ENCODE peak calls at places on chromosomes 7 and 10, in five cellular contexts. One of them, this sample, is unnamed.
A peak's percentile ranks its signal among the peaks of the same experiment; 100 is the strongest.

GRCh38 chr7:41385996-41386395 is 316.9 kb downstream of the INHBA start:
- DNase-seq in A673: no peak
- DNase-seq in adipocyte: no peak
- DNase-seq in IMR-90: peak; percentile 2
- DNase-seq in SJCRH30: no peak
- DNase-seq in this sample: no peak

GRCh38 chr7:129707910-129708490 is 96.5 kb downstream of the NRF1 start:
- DNase-seq in A673: no peak
- DNase-seq in adipocyte: no peak
- DNase-seq in IMR-90: no peak
- DNase-seq in SJCRH30: no peak
- DNase-seq in this sample: no peak

GRCh38 chr10:68471063-68471585 is 649 bp downstream of the DNA2 start:
- DNase-seq in A673: no peak
- DNase-seq in adipocyte: peak; percentile 27
- DNase-seq in IMR-90: no peak
- DNase-seq in SJCRH30: no peak
- DNase-seq in this sample: no peak

GRCh38 chr10:24465124-24465874 is 256.4 kb downstream of the KIAA1217 start:
- DNase-seq in A673: no peak
- DNase-seq in adipocyte: no peak
- DNase-seq in IMR-90: peak; percentile 91
- DNase-seq in SJCRH30: peak; percentile 21
- DNase-seq in this sample: peak; percentile 91

GRCh38 chr7:101784275-101785127 is 32.9 kb upstream of the CUX1 start:
- DNase-seq in A673: no peak
- DNase-seq in adipocyte: peak; percentile 61
- DNase-seq in IMR-90: no peak
- DNase-seq in SJCRH30: no peak
- DNase-seq in this sample: peak; percentile 54

GRCh38 chr7:106767498-106768323 is 97.4 kb upstream of the PIK3CG start:
- DNase-seq in A673: no peak
- DNase-seq in adipocyte: peak; percentile 73
- DNase-seq in IMR-90: peak; percentile 90
- DNase-seq in SJCRH30: no peak
- DNase-seq in this sample: peak; percentile 60

GRCh38 chr7:1906087-1906830 is 236.2 kb downstream of the ELFN1 start:
- DNase-seq in A673: no peak
- DNase-seq in adipocyte: no peak
- DNase-seq in IMR-90: no peak
- DNase-seq in SJCRH30: no peak
- DNase-seq in this sample: no peak

GRCh38 chr10:38038107-38038931 is 27.8 kb downstream of the ZNF33A start:
- DNase-seq in A673: no peak
- DNase-seq in adipocyte: peak; percentile 34
- DNase-seq in IMR-90: peak; percentile 8
- DNase-seq in SJCRH30: no peak
- DNase-seq in this sample: no peak

GRCh38 chr7:149126662-149127321 is 668 bp upstream of the ZNF425 start:
- DNase-seq in A673: peak; percentile 66
- DNase-seq in adipocyte: peak; percentile 63
- DNase-seq in IMR-90: peak; percentile 7
- DNase-seq in SJCRH30: peak; percentile 74
- DNase-seq in this sample: peak; percentile 59

GRCh38 chr10:67818323-67818722 is 19.7 kb downstream of the DNAJC12 start:
- DNase-seq in A673: peak; percentile 82
- DNase-seq in adipocyte: peak; percentile 68
- DNase-seq in IMR-90: peak; percentile 44
- DNase-seq in SJCRH30: no peak
- DNase-seq in this sample: peak; percentile 53

GRCh38 chr7:93374345-93374940 is 142.3 kb downstream of the VPS50 start:
- DNase-seq in A673: peak; percentile 45
- DNase-seq in adipocyte: peak; percentile 76
- DNase-seq in IMR-90: peak; percentile 39
- DNase-seq in SJCRH30: no peak
- DNase-seq in this sample: peak; percentile 61

GRCh38 chr7:93723424-93724124 is 149.1 kb upstream of the CALCR start:
- DNase-seq in A673: no peak
- DNase-seq in adipocyte: no peak
- DNase-seq in IMR-90: no peak
- DNase-seq in SJCRH30: no peak
- DNase-seq in this sample: no peak

GRCh38 chr7:135929692-135930091 is 47.5 kb downstream of the MTPN start:
- DNase-seq in A673: no peak
- DNase-seq in adipocyte: no peak
- DNase-seq in IMR-90: no peak
- DNase-seq in SJCRH30: no peak
- DNase-seq in this sample: no peak

GRCh38 chr7:5766321-5766761 is 15.1 kb downstream of the RNF216 start:
- DNase-seq in A673: no peak
- DNase-seq in adipocyte: peak; percentile 66
- DNase-seq in IMR-90: peak; percentile 81
- DNase-seq in SJCRH30: no peak
- DNase-seq in this sample: peak; percentile 88

GRCh38 chr10:9012312-9012711 is 957.8 kb downstream of the GATA3 start:
- DNase-seq in A673: peak; percentile 7
- DNase-seq in adipocyte: no peak
- DNase-seq in IMR-90: peak; percentile 11
- DNase-seq in SJCRH30: no peak
- DNase-seq in this sample: peak; percentile 7

GRCh38 chr7:92723978-92724377 is 112.4 kb downstream of the CDK6 start:
- DNase-seq in A673: peak; percentile 93
- DNase-seq in adipocyte: no peak
- DNase-seq in IMR-90: no peak
- DNase-seq in SJCRH30: peak; percentile 70
- DNase-seq in this sample: no peak

DNA sequence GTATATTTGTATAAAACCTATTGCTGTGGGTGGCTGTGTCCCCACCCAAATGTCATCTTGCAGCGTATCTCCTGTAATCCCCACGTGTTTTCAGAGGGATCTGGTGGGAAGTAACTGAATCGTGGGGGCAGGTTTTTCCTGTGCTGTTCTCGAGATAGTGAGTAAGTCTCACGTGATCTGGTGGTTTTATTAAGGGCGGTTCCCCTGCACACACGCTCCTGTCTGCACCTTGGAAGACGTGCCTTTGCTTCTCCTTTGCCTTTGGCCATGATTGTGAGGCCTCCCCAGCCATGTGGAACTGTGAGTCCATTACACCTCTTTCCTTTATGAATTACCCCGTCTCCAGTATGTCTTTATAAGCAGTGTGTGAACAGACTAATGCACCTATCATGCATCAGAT is 97.6 kb downstream of the DYNC2I1 start:
- DNase-seq in A673: no peak
- DNase-seq in adipocyte: no peak
- DNase-seq in IMR-90: no peak
- DNase-seq in SJCRH30: no peak
- DNase-seq in this sample: no peak
- H3K4me1 ChIP-seq in A673: no peaks in the 10 kb centered on the region
- H3K4me1 ChIP-seq in adipocyte: peaks cover 9% of the 10 kb centered on the region
- H3K4me1 ChIP-seq in IMR-90: no peaks in the 10 kb centered on the region
- H3K4me1 ChIP-seq in SJCRH30: no peaks in the 10 kb centered on the region
- H3K4me1 ChIP-seq in this sample: no peaks in the 10 kb centered on the region

GRCh38 chr10:49397036-49397999 is 1.4 kb upstream of the DRGX start:
- DNase-seq in A673: no peak
- DNase-seq in adipocyte: no peak
- DNase-seq in IMR-90: no peak
- DNase-seq in SJCRH30: no peak
- DNase-seq in this sample: no peak

GRCh38 chr10:49400365-49400764 is 4.5 kb upstream of the DRGX start:
- DNase-seq in A673: no peak
- DNase-seq in adipocyte: no peak
- DNase-seq in IMR-90: no peak
- DNase-seq in SJCRH30: no peak
- DNase-seq in this sample: no peak

GRCh38 chr10:49396666-49396999 is 744 bp upstream of the DRGX start:
- DNase-seq in A673: no peak
- DNase-seq in adipocyte: no peak
- DNase-seq in IMR-90: no peak
- DNase-seq in SJCRH30: no peak
- DNase-seq in this sample: no peak

GRCh38 chr10:49398000-49398861 is 2.3 kb upstream of the DRGX start:
- DNase-seq in A673: peak; percentile 31
- DNase-seq in adipocyte: peak; percentile 61
- DNase-seq in IMR-90: peak; percentile 28
- DNase-seq in SJCRH30: no peak
- DNase-seq in this sample: peak; percentile 64

DNA sequence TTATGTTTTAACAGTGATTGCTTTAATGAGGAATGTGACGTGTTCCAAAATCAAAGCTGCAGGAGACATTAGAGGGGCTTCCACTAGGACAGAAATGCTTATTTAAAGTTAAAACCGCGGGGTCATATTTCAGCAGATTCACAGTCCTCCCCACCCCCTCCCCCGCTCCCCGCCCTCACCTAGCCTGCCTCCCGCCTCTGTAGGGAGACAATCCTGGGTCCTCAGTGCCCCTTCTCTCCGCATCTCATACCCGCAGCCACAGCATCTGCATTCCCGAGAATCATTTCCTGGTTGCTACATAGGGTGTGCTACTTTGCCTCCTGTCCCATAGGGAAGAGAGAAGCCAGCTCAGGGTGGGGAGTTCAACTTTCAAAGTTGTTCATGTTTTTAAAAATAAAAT is 3.1 kb upstream of the DRGX start:
- DNase-seq in A673: no peak
- DNase-seq in adipocyte: no peak
- DNase-seq in IMR-90: no peak
- DNase-seq in SJCRH30: no peak
- DNase-seq in this sample: no peak
- H3K4me3 ChIP-seq in A673: no peak overlapping the region
- H3K4me3 ChIP-seq in adipocyte: no peak overlapping the region
- H3K4me3 ChIP-seq in IMR-90: no peak overlapping the region
- H3K4me3 ChIP-seq in SJCRH30: no peak overlapping the region
- H3K4me3 ChIP-seq in this sample: no peak overlapping the region

DNA sequence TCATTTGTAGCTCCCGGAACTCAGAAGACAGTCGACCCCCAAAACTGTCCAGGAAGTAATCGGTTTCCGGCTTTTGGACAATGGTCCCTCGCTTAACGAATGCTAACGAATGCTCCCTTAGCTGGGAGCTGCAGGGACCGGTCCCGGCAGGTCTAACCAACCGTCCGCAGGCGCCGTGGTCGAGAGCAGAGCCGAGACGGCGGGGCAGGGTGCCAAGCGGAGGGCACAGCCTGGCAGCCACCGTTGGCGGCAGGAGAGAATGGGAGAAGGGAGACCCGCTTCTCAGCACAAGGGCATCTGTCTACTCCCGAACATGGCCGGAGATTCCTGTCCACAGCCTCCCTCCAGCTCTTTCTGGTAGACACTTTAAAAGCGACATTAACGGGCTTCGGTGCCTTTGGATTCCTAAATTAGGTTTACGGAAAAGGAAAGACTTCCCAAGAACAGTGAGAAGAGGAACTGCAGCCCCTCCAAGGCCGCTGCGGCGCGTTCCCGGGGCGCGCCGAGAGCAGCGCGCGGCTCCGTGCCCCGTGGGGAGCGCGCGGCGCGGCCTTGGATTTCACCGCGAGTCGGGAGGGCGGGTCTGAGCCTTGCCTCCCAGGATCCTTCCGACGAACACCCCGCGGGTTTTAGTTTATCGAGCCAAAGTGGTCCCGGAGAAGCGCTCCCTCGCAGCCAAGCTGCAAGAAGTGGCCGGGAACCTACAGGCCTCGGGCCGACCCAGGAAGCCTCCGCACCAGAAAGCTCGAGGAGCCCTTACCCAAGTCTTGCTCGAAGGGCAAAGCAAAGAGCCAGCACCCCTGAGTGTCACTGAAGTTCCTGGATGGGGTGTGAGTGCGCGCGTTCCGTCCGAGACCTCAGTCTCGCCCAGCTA is 3.6 kb upstream of the TBX20 start:
- DNase-seq in A673: no peak
- DNase-seq in adipocyte: no peak
- DNase-seq in IMR-90: no peak
- DNase-seq in SJCRH30: no peak
- DNase-seq in this sample: no peak
- H3K4me1 ChIP-seq in A673: no peaks in the 10 kb centered on the region
- H3K4me1 ChIP-seq in adipocyte: no peaks in the 10 kb centered on the region
- H3K4me1 ChIP-seq in IMR-90: no peaks in the 10 kb centered on the region
- H3K4me1 ChIP-seq in SJCRH30: no peaks in the 10 kb centered on the region
- H3K4me1 ChIP-seq in this sample: no peaks in the 10 kb centered on the region

DNA sequence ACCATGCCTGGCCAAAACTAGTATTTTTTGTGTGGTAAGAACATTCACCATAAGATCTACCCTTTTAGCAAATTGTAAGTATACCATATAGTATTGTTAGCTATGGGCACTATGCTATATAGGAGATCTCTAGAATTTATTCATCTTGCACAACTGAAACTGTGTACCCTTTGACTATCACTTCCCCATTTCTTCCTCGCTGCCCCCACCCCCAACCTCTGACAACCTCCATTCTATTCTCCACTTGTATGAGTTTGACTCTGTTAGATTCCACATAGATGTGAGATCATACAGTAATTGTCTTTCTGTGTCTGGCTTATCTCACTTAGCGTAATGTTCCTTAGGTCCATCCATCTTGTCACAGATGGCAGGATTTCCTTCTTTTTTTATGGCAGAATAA is 3.6 kb downstream of the CASP7 start:
- DNase-seq in A673: no peak
- DNase-seq in adipocyte: no peak
- DNase-seq in IMR-90: no peak
- DNase-seq in SJCRH30: no peak
- DNase-seq in this sample: no peak
- H3K4me3 ChIP-seq in A673: no peak overlapping the region
- H3K4me3 ChIP-seq in adipocyte: no peak overlapping the region
- H3K4me3 ChIP-seq in IMR-90: no peak overlapping the region
- H3K4me3 ChIP-seq in SJCRH30: no peak overlapping the region
- H3K4me3 ChIP-seq in this sample: no peak overlapping the region

DNA sequence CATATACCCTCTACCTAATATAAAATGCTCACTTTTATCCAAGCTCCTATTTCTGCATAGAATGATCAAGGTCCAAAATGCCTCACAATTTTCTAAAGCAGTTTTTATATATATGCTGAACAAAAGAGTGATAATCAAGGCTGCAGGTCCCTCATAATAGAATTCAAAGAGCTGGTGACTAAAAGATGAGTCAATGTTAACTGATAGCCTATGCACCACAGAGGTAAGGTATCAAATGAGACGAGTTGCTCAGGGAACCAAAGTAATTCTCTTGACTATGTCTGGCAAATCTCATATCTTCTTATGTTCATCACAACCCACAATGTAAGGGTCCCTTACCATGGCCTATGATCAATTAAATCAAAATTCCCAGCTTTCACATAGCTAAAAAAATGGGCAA is 15.2 kb downstream of the PDZD8 start:
- DNase-seq in A673: no peak
- DNase-seq in adipocyte: no peak
- DNase-seq in IMR-90: peak; percentile 47
- DNase-seq in SJCRH30: no peak
- DNase-seq in this sample: peak; percentile 25
- H3K4me1 ChIP-seq in A673: peaks cover 30% of the 10 kb centered on the region
- H3K4me1 ChIP-seq in adipocyte: peaks cover 36% of the 10 kb centered on the region
- H3K4me1 ChIP-seq in IMR-90: no peaks in the 10 kb centered on the region
- H3K4me1 ChIP-seq in SJCRH30: peaks cover 14% of the 10 kb centered on the region
- H3K4me1 ChIP-seq in this sample: peaks cover 50% of the 10 kb centered on the region

DNA sequence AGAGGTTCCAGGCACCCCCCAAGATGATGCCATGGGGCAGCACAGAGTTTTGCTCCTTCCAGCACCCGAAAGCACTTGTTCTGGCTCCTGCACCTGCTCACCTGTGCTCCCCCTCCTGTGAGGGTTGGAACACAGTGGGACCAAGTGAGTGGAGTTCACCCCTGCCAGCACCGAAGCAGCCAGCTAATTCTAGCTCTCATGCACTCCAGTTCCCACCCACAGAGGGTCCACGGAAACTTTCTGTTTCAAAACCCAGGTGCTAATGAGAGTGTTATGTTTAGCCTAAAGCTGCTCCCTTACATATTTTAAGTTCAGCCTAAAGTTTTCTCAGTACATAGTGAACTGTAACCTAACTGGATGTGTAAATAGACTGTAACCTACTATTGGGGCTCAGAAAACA is 42.6 kb upstream of the SLC35G1 start:
- DNase-seq in A673: no peak
- DNase-seq in adipocyte: no peak
- DNase-seq in IMR-90: no peak
- DNase-seq in SJCRH30: no peak
- DNase-seq in this sample: no peak
- H3K4me3 ChIP-seq in A673: no peak overlapping the region
- H3K4me3 ChIP-seq in adipocyte: no peak overlapping the region
- H3K4me3 ChIP-seq in IMR-90: no peak overlapping the region
- H3K4me3 ChIP-seq in SJCRH30: no peak overlapping the region
- H3K4me3 ChIP-seq in this sample: no peak overlapping the region

This sample was measured in GM23248.